ENCODE peak calls at places on chromosomes 5 and 9, in six cellular contexts. Q is Peyer's patch; L is sigmoid colon; D is lung; H is AG04450; Z is CD8-positive, alpha-beta memory T cell. V is an unnamed sample. For H3K9me3, the result is how much of the 10 kb centered on the place peaks cover.

GRCh38 chr5:108634951-108635288 is 112.8 kb upstream of the FER start:
- DNase-seq in D (no peak), H (no peak), Z (no peak), Q (no peak), L (no peak), V (no peak)

GRCh38 chr5:83277953-83278352 is 193.6 kb upstream of the VCAN start:
- DNase-seq in H (no peak), L (no peak), Q (no peak), D (no peak), Z (no peak), V (no peak)

GRCh38 chr9:123999668-124000067 is 11.9 kb upstream of the LHX2 start:
- DNase-seq in H (no peak), D (no peak), Z (no peak), L (no peak), Q (no peak), V (no peak)

GRCh38 chr5:161058751-161059150 is 206.7 kb upstream of the ATP10B start:
- DNase-seq in H (no peak), L (no peak), Z (no peak), Q (no peak), D (no peak), V (no peak)

GRCh38 chr9:76419782-76420380 is 25.7 kb upstream of the RFK start:
- DNase-seq in Q (peak), H (no peak), L (no peak), Z (no peak), D (no peak), V (no peak)

GRCh38 chr5:169545762-169546161 is 37.8 kb upstream of the SPDL1 start:
- DNase-seq in D (no peak), Q (no peak), L (no peak), Z (no peak), H (no peak), V (no peak)

GRCh38 chr9:23674016-23674585 is 151.9 kb downstream of the ELAVL2 start:
- DNase-seq in D (no peak), Q (no peak), L (no peak), H (no peak), Z (no peak), V (no peak)

GRCh38 chr9:34086889-34087288 is 38.2 kb upstream of the UBAP2 start:
- DNase-seq in H (no peak), D (no peak), Z (no peak), L (no peak), Q (no peak), V (no peak)

GRCh38 chr9:128211551-128212281 is 8.5 kb downstream of the DNM1 start:
- DNase-seq in Q (peak), L (no peak), D (no peak), Z (no peak), H (no peak), V (no peak)

GRCh38 chr5:167699434-167699833 is 592.0 kb upstream of the WWC1 start:
- DNase-seq in D (no peak), Z (no peak), L (no peak), H (peak), Q (no peak), V (no peak)

GRCh38 chr9:126629007-126629674 is 15.4 kb downstream of the LMX1B start:
- DNase-seq in D (no peak), L (no peak), Q (no peak), H (no peak), Z (no peak), V (no peak)

GRCh38 chr9:131056781-131057506 is 39.4 kb upstream of the AIF1L start:
- DNase-seq in L (no peak), Z (no peak), H (no peak), Q (no peak), D (no peak), V (no peak)

GRCh38 chr5:149219584-149219983 is 52.1 kb upstream of the AFAP1L1 start:
- DNase-seq in Q (no peak), D (no peak), Z (no peak), H (no peak), L (no peak), V (no peak)

GRCh38 chr5:5721881-5722280 is 299.4 kb downstream of the ICE1 start:
- DNase-seq in Q (no peak), D (no peak), H (no peak), Z (no peak), L (no peak), V (no peak)
- H3K9me3 ChIP-seq in Q (under half), D (under half), H (under half), Z (under half), L (under half), V (under half)

GRCh38 chr5:2383678-2384025 is 367.8 kb downstream of the IRX2 start:
- DNase-seq in D (no peak), Z (no peak), Q (no peak), L (no peak), H (no peak), V (no peak)

GRCh38 chr5:2391566-2391965 is 359.9 kb downstream of the IRX2 start:
- DNase-seq in Z (no peak), H (no peak), L (no peak), D (no peak), Q (no peak), V (no peak)

GRCh38 chr5:2391021-2391420 is 360.5 kb downstream of the IRX2 start:
- DNase-seq in H (no peak), Q (no peak), L (no peak), Z (no peak), D (no peak), V (no peak)

GRCh38 chr5:2387224-2388004 is 364.1 kb downstream of the IRX2 start:
- DNase-seq in H (no peak), D (no peak), L (no peak), Q (no peak), Z (no peak), V (no peak)

DNA sequence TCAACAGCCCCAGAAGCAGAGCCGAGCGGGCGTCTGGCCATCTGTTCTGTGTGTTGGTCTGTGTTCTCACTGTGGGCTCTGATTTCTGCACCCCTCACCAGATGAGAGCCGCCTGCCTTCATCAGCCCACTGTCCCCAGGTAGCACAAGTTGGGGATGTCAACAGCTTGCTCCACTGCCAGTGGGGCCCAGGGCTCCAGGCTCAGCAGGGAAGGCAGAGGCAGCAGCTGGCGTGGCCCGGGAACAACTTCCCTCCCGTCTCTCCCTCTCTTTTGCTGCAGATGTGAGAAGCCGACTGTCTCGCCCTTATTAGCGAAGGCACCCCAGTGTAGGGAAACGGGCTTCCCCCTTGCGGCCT is 363.5 kb downstream of the IRX2 start:
- DNase-seq in D (no peak), L (no peak), Z (no peak), Q (no peak), H (no peak), V (no peak)
- H3K9me3 ChIP-seq in D (under half), L (under half), Z (under half), Q (under half), H (half or more), V (under half)

GRCh38 chr5:77627869-77628674 is 10.4 kb downstream of the OTP start:
- DNase-seq in H (no peak), Q (no peak), D (no peak), Z (no peak), L (no peak), V (no peak)

GRCh38 chr5:77631166-77631582 is 7.3 kb downstream of the OTP start:
- DNase-seq in Z (no peak), H (no peak), Q (no peak), D (no peak), L (no peak), V (no peak)

GRCh38 chr5:77628840-77629552 is 9.5 kb downstream of the OTP start:
- DNase-seq in H (no peak), L (no peak), D (no peak), Z (no peak), Q (no peak), V (no peak)

GRCh38 chr5:77630246-77631165 is 8.0 kb downstream of the OTP start:
- DNase-seq in H (no peak), D (no peak), Q (peak), Z (no peak), L (no peak), V (no peak)

DNA sequence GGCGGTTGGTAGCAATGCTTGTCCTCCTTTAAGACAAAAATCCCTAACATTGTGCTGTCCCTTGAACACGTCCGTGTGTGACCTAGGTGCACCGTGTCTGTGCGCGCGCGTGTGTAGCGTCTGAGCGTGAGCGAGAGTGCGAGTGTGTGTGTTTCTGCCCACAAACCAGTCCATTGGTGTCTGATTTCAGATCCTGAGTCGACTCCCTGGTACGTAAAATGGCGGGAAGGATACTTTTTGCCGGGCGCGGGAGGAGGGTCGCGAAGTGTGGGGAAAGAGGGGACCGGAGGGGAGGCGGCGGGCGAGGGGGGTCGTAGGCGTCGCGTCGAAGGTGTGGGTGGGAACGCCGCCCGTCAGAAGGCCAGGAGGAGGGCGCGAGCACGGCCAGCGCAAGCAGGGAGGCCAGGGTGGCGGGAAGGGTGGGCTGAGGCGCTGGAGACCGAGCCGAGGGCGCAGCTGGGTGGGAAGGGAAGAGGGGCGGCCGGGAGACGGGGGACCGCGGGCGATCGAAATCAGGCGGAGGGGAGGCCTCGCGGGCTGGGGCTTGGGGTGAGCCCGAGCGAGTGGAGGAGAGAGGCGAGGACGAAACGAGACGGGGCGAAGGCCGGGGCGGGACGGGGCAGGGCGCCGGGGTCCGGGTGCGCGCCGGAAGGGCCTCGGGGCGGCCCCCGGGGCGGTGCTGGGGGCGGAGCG is 8.8 kb downstream of the OTP start:
- DNase-seq in H (no peak), D (no peak), Z (no peak), L (no peak), Q (no peak), V (no peak)
- H3K9me3 ChIP-seq in H (under half), D (under half), Z (under half), L (under half), Q (under half), V (under half)

GRCh38 chr5:180283026-180283615 is 8.8 kb downstream of the MAPK9 start:
- DNase-seq in H (no peak), Z (no peak), L (no peak), D (no peak), Q (no peak), V (no peak)

GRCh38 chr5:180287404-180287803 is 4.5 kb downstream of the MAPK9 start:
- DNase-seq in H (no peak), Q (no peak), Z (no peak), L (no peak), D (no peak), V (no peak)

GRCh38 chr5:180284161-180284560 is 7.7 kb downstream of the MAPK9 start:
- DNase-seq in L (no peak), H (no peak), Z (no peak), Q (no peak), D (no peak), V (no peak)

GRCh38 chr5:180282281-180282680 is 9.6 kb downstream of the MAPK9 start:
- DNase-seq in L (no peak), H (no peak), Z (no peak), Q (no peak), D (no peak), V (no peak)

DNA sequence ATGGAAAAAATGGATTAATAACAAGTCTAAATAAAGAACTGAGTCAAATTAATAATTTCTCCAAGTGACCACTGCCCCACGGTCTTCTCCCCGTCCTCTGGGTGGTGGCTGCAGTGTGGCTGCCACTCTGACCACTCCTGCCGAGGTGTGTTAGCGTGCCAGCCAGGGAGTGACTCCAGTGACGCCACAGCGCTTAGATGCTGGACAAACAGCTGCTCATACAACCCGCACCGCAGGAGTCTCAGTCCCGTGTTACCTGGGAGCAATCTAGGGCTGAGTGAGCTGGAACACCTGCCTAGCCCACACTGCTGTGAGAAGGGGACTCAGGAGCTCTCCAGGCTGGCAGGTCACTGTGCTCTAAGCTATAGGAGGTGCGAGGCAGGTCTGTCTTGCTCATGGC is 10.2 kb downstream of the MAPK9 start:
- DNase-seq in Q (no peak), Z (no peak), H (no peak), D (no peak), L (no peak), V (no peak)
- H3K9me3 ChIP-seq in Q (under half), Z (under half), H (under half), D (under half), L (under half), V (under half)

DNA sequence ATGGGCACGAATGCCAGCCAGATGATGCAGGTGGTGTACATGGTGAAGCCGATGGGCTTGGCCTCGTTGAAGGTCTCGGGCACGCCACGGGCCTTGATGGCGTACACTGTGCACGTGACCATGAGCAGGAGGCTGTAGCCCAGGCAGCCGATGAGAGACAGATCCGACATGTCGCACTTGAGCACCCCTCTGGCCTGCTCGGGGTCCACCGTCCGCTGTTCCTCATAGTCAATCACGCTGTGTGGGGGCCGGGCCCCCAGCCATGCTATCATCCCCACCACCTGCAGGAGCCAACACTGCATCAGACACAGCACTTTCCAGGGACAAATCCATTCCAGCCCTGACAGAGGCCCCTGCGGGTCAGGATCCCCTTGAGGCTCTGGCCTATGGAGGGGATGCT is 12.2 kb downstream of the GRM6 start:
- DNase-seq in L (no peak), Z (no peak), Q (no peak), H (no peak), D (no peak), V (no peak)
- H3K9me3 ChIP-seq in L (under half), Z (under half), Q (half or more), H (half or more), D (under half), V (under half)